ENCODE peak calls at places on chromosomes 12 and 14, in ten cellular contexts. One of them, this sample, is unnamed.

GRCh38 chr12:88242161-88242925 is 100.2 kb downstream of the TMTC3 start:
- DNase-seq in Karpas-422: peak; percentile 37
- DNase-seq in kidney glomerular epithelial cell: peak; percentile 80
- DNase-seq in stimulated activated CD4-positive, alpha-beta T cell treated with anti-CD3 and anti-CD28 coated beads, Interleukin-15, amount 100 ng/mL, for 24 hours: peak; percentile 42
- DNase-seq in fibroblast of pulmonary artery: peak; percentile 96
- DNase-seq in AML-193: no peak
- DNase-seq in NCI-H2081 treated with DMSO at 0.1 percent for 48 hours: no peak
- DNase-seq in Calu3: peak; percentile 42
- DNase-seq in mesothelial cell of epicardium: no peak
- DNase-seq in fibroblast of the aortic adventitia: peak; percentile 98
- DNase-seq in this sample: peak; percentile 6

GRCh38 chr12:20260864-20261263 is 107.5 kb upstream of the PDE3A start:
- DNase-seq in AML-193: no peak
- DNase-seq in fibroblast of the aortic adventitia: no peak
- DNase-seq in fibroblast of pulmonary artery: no peak
- DNase-seq in Calu3: no peak
- DNase-seq in mesothelial cell of epicardium: no peak
- DNase-seq in NCI-H2081 treated with DMSO at 0.1 percent for 48 hours: no peak
- DNase-seq in stimulated activated CD4-positive, alpha-beta T cell treated with anti-CD3 and anti-CD28 coated beads, Interleukin-15, amount 100 ng/mL, for 24 hours: no peak
- DNase-seq in Karpas-422: no peak
- DNase-seq in kidney glomerular epithelial cell: no peak
- DNase-seq in this sample: no peak

GRCh38 chr14:105192866-105193731 is 12.0 kb upstream of the NUDT14 start:
- DNase-seq in stimulated activated CD4-positive, alpha-beta T cell treated with anti-CD3 and anti-CD28 coated beads, Interleukin-15, amount 100 ng/mL, for 24 hours: peak; percentile 42
- DNase-seq in mesothelial cell of epicardium: no peak
- DNase-seq in Karpas-422: no peak
- DNase-seq in Calu3: no peak
- DNase-seq in AML-193: no peak
- DNase-seq in NCI-H2081 treated with DMSO at 0.1 percent for 48 hours: no peak
- DNase-seq in fibroblast of the aortic adventitia: no peak
- DNase-seq in kidney glomerular epithelial cell: no peak
- DNase-seq in fibroblast of pulmonary artery: peak; percentile 53
- DNase-seq in this sample: no peak

GRCh38 chr12:45725631-45726593 is 3.6 kb upstream of the ARID2 start:
- DNase-seq in stimulated activated CD4-positive, alpha-beta T cell treated with anti-CD3 and anti-CD28 coated beads, Interleukin-15, amount 100 ng/mL, for 24 hours: peak; percentile 40
- DNase-seq in AML-193: peak; percentile 69
- DNase-seq in Karpas-422: peak; percentile 73
- DNase-seq in NCI-H2081 treated with DMSO at 0.1 percent for 48 hours: no peak
- DNase-seq in Calu3: peak; percentile 24
- DNase-seq in fibroblast of the aortic adventitia: peak; percentile 61
- DNase-seq in kidney glomerular epithelial cell: peak; percentile 77
- DNase-seq in mesothelial cell of epicardium: no peak
- DNase-seq in fibroblast of pulmonary artery: peak; percentile 54
- DNase-seq in this sample: peak; percentile 57

GRCh38 chr12:25980035-25980434 is 21.6 kb downstream of the RASSF8 start:
- DNase-seq in AML-193: no peak
- DNase-seq in mesothelial cell of epicardium: no peak
- DNase-seq in fibroblast of pulmonary artery: no peak
- DNase-seq in stimulated activated CD4-positive, alpha-beta T cell treated with anti-CD3 and anti-CD28 coated beads, Interleukin-15, amount 100 ng/mL, for 24 hours: no peak
- DNase-seq in Karpas-422: no peak
- DNase-seq in kidney glomerular epithelial cell: no peak
- DNase-seq in NCI-H2081 treated with DMSO at 0.1 percent for 48 hours: no peak
- DNase-seq in fibroblast of the aortic adventitia: no peak
- DNase-seq in Calu3: no peak
- DNase-seq in this sample: no peak

GRCh38 chr14:75604979-75605825 is 26.8 kb downstream of the FLVCR2 start:
- DNase-seq in stimulated activated CD4-positive, alpha-beta T cell treated with anti-CD3 and anti-CD28 coated beads, Interleukin-15, amount 100 ng/mL, for 24 hours: no peak
- DNase-seq in Calu3: no peak
- DNase-seq in NCI-H2081 treated with DMSO at 0.1 percent for 48 hours: no peak
- DNase-seq in Karpas-422: no peak
- DNase-seq in kidney glomerular epithelial cell: peak; percentile 92
- DNase-seq in mesothelial cell of epicardium: no peak
- DNase-seq in AML-193: peak; percentile 75
- DNase-seq in fibroblast of pulmonary artery: peak; percentile 68
- DNase-seq in fibroblast of the aortic adventitia: peak; percentile 49
- DNase-seq in this sample: peak; percentile 16

GRCh38 chr12:130633771-130634170 is 82.3 kb downstream of the RIMBP2 start:
- DNase-seq in fibroblast of the aortic adventitia: no peak
- DNase-seq in kidney glomerular epithelial cell: no peak
- DNase-seq in mesothelial cell of epicardium: no peak
- DNase-seq in Karpas-422: no peak
- DNase-seq in AML-193: no peak
- DNase-seq in fibroblast of pulmonary artery: no peak
- DNase-seq in NCI-H2081 treated with DMSO at 0.1 percent for 48 hours: peak; percentile 90
- DNase-seq in stimulated activated CD4-positive, alpha-beta T cell treated with anti-CD3 and anti-CD28 coated beads, Interleukin-15, amount 100 ng/mL, for 24 hours: no peak
- DNase-seq in Calu3: peak; percentile 61
- DNase-seq in this sample: peak; percentile 83

GRCh38 chr12:14995583-14996425 is 23.0 kb downstream of the PDE6H start:
- DNase-seq in kidney glomerular epithelial cell: peak; percentile 54
- DNase-seq in mesothelial cell of epicardium: no peak
- DNase-seq in fibroblast of the aortic adventitia: peak; percentile 91
- DNase-seq in stimulated activated CD4-positive, alpha-beta T cell treated with anti-CD3 and anti-CD28 coated beads, Interleukin-15, amount 100 ng/mL, for 24 hours: no peak
- DNase-seq in fibroblast of pulmonary artery: peak; percentile 92
- DNase-seq in Karpas-422: peak; percentile 88
- DNase-seq in Calu3: no peak
- DNase-seq in AML-193: peak; percentile 74
- DNase-seq in NCI-H2081 treated with DMSO at 0.1 percent for 48 hours: peak; percentile 9
- DNase-seq in this sample: peak; percentile 71

GRCh38 chr14:95530461-95531170 is 4.2 kb upstream of the GLRX5 start:
- DNase-seq in fibroblast of pulmonary artery: no peak
- DNase-seq in kidney glomerular epithelial cell: no peak
- DNase-seq in AML-193: no peak
- DNase-seq in NCI-H2081 treated with DMSO at 0.1 percent for 48 hours: no peak
- DNase-seq in Karpas-422: no peak
- DNase-seq in mesothelial cell of epicardium: no peak
- DNase-seq in stimulated activated CD4-positive, alpha-beta T cell treated with anti-CD3 and anti-CD28 coated beads, Interleukin-15, amount 100 ng/mL, for 24 hours: peak; percentile 17
- DNase-seq in Calu3: no peak
- DNase-seq in fibroblast of the aortic adventitia: no peak
- DNase-seq in this sample: no peak

GRCh38 chr14:61229475-61229888 is 51.7 kb downstream of the TMEM30B start:
- DNase-seq in AML-193: no peak
- DNase-seq in fibroblast of the aortic adventitia: no peak
- DNase-seq in kidney glomerular epithelial cell: no peak
- DNase-seq in Karpas-422: no peak
- DNase-seq in NCI-H2081 treated with DMSO at 0.1 percent for 48 hours: peak; percentile 6
- DNase-seq in mesothelial cell of epicardium: no peak
- DNase-seq in stimulated activated CD4-positive, alpha-beta T cell treated with anti-CD3 and anti-CD28 coated beads, Interleukin-15, amount 100 ng/mL, for 24 hours: no peak
- DNase-seq in fibroblast of pulmonary artery: no peak
- DNase-seq in Calu3: no peak
- DNase-seq in this sample: no peak

GRCh38 chr12:92121826-92122225 is 23.8 kb downstream of the BTG1 start:
- DNase-seq in Calu3: peak; percentile 38
- DNase-seq in AML-193: no peak
- DNase-seq in kidney glomerular epithelial cell: no peak
- DNase-seq in Karpas-422: no peak
- DNase-seq in fibroblast of pulmonary artery: no peak
- DNase-seq in stimulated activated CD4-positive, alpha-beta T cell treated with anti-CD3 and anti-CD28 coated beads, Interleukin-15, amount 100 ng/mL, for 24 hours: no peak
- DNase-seq in fibroblast of the aortic adventitia: no peak
- DNase-seq in NCI-H2081 treated with DMSO at 0.1 percent for 48 hours: no peak
- DNase-seq in mesothelial cell of epicardium: no peak
- DNase-seq in this sample: no peak

GRCh38 chr12:52929538-52929937 is 19.4 kb upstream of the KRT18 start:
- DNase-seq in NCI-H2081 treated with DMSO at 0.1 percent for 48 hours: no peak
- DNase-seq in fibroblast of pulmonary artery: no peak
- DNase-seq in stimulated activated CD4-positive, alpha-beta T cell treated with anti-CD3 and anti-CD28 coated beads, Interleukin-15, amount 100 ng/mL, for 24 hours: no peak
- DNase-seq in mesothelial cell of epicardium: no peak
- DNase-seq in Karpas-422: no peak
- DNase-seq in kidney glomerular epithelial cell: no peak
- DNase-seq in fibroblast of the aortic adventitia: no peak
- DNase-seq in AML-193: no peak
- DNase-seq in Calu3: no peak
- DNase-seq in this sample: no peak

GRCh38 chr14:56555921-56556570 is 23.6 kb upstream of the TMEM260 start:
- DNase-seq in mesothelial cell of epicardium: no peak
- DNase-seq in NCI-H2081 treated with DMSO at 0.1 percent for 48 hours: peak; percentile 31
- DNase-seq in AML-193: peak; percentile 5
- DNase-seq in kidney glomerular epithelial cell: peak; percentile 34
- DNase-seq in fibroblast of the aortic adventitia: peak; percentile 59
- DNase-seq in Karpas-422: peak; percentile 64
- DNase-seq in fibroblast of pulmonary artery: peak; percentile 65
- DNase-seq in stimulated activated CD4-positive, alpha-beta T cell treated with anti-CD3 and anti-CD28 coated beads, Interleukin-15, amount 100 ng/mL, for 24 hours: no peak
- DNase-seq in Calu3: no peak
- DNase-seq in this sample: peak; percentile 75